ENCODE peak calls at places on chromosomes 3 and 15, in seven cellular contexts. Z is AML-193, P is activated T-helper 1 cell treated with Interleukin-2 at 50 U/mL for 16 hours, R is right atrium auricular region, L is IMR-90, G is A673, C is substantia nigra. T is an unnamed sample.

GRCh38 chr3:157077565-157077991 is 82.4 kb downstream of the CCNL1 start:
- DNase-seq in Z (no peak), P (no peak), R (no peak), L (peak; percentile 46), G (no peak), C (no peak), T (peak; percentile 60)

GRCh38 chr3:18778094-18778493 is 353.0 kb upstream of the SATB1 start:
- DNase-seq in Z (no peak), P (no peak), R (no peak), L (no peak), G (no peak), C (no peak), T (no peak)

GRCh38 chr15:67775265-67775664 is 50.0 kb upstream of the SKOR1 start:
- DNase-seq in Z (no peak), P (no peak), R (no peak), L (peak; percentile 11), G (no peak), C (no peak), T (no peak)

GRCh38 chr3:106161236-106161635 is 292.4 kb upstream of the CBLB start:
- DNase-seq in Z (no peak), P (no peak), R (no peak), L (no peak), G (peak; percentile 58), C (no peak), T (no peak)

GRCh38 chr3:16203031-16203430 is 28.6 kb downstream of the GALNT15 start:
- DNase-seq in Z (no peak), P (no peak), R (no peak), L (peak; percentile 84), G (no peak), C (no peak), T (peak; percentile 77)

GRCh38 chr3:13016083-13016725 is 57.0 kb downstream of the IQSEC1 start:
- DNase-seq in Z (no peak), P (peak; percentile 37), R (peak; percentile 83), L (no peak), G (no peak), C (no peak), T (no peak)

GRCh38 chr3:29612536-29612935 is 331.7 kb downstream of the RBMS3 start:
- DNase-seq in Z (no peak), P (no peak), R (no peak), L (no peak), G (no peak), C (no peak), T (no peak)

GRCh38 chr3:183911087-183911486 is 26.4 kb upstream of the PARL start:
- DNase-seq in Z (no peak), P (no peak), R (no peak), L (no peak), G (no peak), C (no peak), T (no peak)

GRCh38 chr3:52153389-52154096 is 680 bp downstream of the POC1A start:
- DNase-seq in Z (peak; percentile 36), P (no peak), R (no peak), L (peak; percentile 11), G (no peak), C (no peak), T (peak; percentile 73)

GRCh38 chr3:68334547-68334946 is 597.8 kb downstream of the TAFA4 start:
- DNase-seq in Z (no peak), P (no peak), R (no peak), L (no peak), G (no peak), C (no peak), T (no peak)

GRCh38 chr3:120673116-120673515 is 8.9 kb downstream of the HGD start:
- DNase-seq in Z (no peak), P (no peak), R (no peak), L (no peak), G (peak; percentile 75), C (no peak), T (no peak)

GRCh38 chr15:84979651-84980050 is 2.0 kb upstream of the PDE8A start:
- DNase-seq in Z (no peak), P (no peak), R (no peak), L (no peak), G (no peak), C (no peak), T (no peak)

GRCh38 chr3:30596161-30596560 is 10.2 kb upstream of the TGFBR2 start:
- DNase-seq in Z (no peak), P (no peak), R (no peak), L (no peak), G (no peak), C (no peak), T (peak; percentile 43)

GRCh38 chr15:43912991-43913927 is 86.5 kb downstream of the WDR76 start:
- DNase-seq in Z (no peak), P (no peak), R (peak; percentile 79), L (peak; percentile 99), G (peak; percentile 87), C (no peak), T (peak; percentile 98)